ENCODE peak calls at places on chromosome 10, in ten cellular contexts. L is iPS DF 19.7; U is bronchial epithelial cell; D is nucleus accumbens; I is germinal center; Y is BJ; K is stimulated activated CD8-positive, alpha-beta memory T cell treated with anti-CD3 and anti-CD28 coated beads, Interleukin-15, amount 100 ng/mL, for 1 hour; W is activated T-cell treated with anti-CD3 and anti-CD28 coated beads for 4 hours; M is T-helper 2 cell; H is ureter. N is an unnamed sample.

GRCh38 chr10:55740110-55740509 is 620.9 kb downstream of the ZWINT start:
- DNase-seq in D (no peak), I (no peak), M (no peak), Y (no peak), L (no peak), H (no peak), W (no peak), K (no peak), U (no peak), N (no peak)

GRCh38 chr10:128263891-128264688 is 137.9 kb upstream of the MKI67 start:
- DNase-seq in H (peak; percentile 73), M (no peak), D (no peak), K (peak; percentile 20), U (peak; percentile 50), Y (no peak), W (peak; percentile 11), L (peak; percentile 25), I (peak; percentile 13), N (peak; percentile 75)

GRCh38 chr10:14259696-14260595 is 70.8 kb downstream of the FRMD4A start:
- DNase-seq in D (no peak), M (no peak), K (no peak), Y (peak; percentile 63), L (no peak), W (no peak), H (no peak), I (no peak), U (no peak), N (peak; percentile 96)

GRCh38 chr10:27537812-27538211 is 33.7 kb downstream of the RAB18 start:
- DNase-seq in W (no peak), Y (no peak), H (no peak), I (no peak), K (no peak), L (no peak), M (no peak), U (no peak), D (no peak), N (no peak)

GRCh38 chr10:28858641-28859040 is 181.3 kb downstream of the BAMBI start:
- DNase-seq in M (no peak), D (no peak), H (no peak), K (no peak), L (no peak), I (no peak), W (no peak), Y (no peak), U (no peak), N (no peak)

GRCh38 chr10:76080406-76080805 is 649.0 kb downstream of the LRMDA start:
- DNase-seq in K (no peak), W (no peak), Y (peak; percentile 65), I (no peak), M (no peak), D (no peak), L (no peak), H (no peak), U (peak; percentile 6), N (no peak)

GRCh38 chr10:91462423-91462822 is 52.3 kb downstream of the HECTD2 start:
- DNase-seq in W (no peak), U (no peak), I (no peak), Y (peak; percentile 4), D (no peak), K (no peak), H (no peak), L (no peak), M (no peak), N (no peak)

GRCh38 chr10:99612167-99612831 is 7.9 kb downstream of the SLC25A28 start:
- DNase-seq in M (peak; percentile 17), D (no peak), W (no peak), Y (no peak), K (no peak), L (no peak), U (peak; percentile 66), H (no peak), I (peak; percentile 73), N (peak; percentile 81)

GRCh38 chr10:70773965-70774809 is 11.0 kb downstream of the TBATA start:
- DNase-seq in U (no peak), H (peak; percentile 32), Y (no peak), I (no peak), K (no peak), W (no peak), D (no peak), L (no peak), M (no peak), N (no peak)

GRCh38 chr10:97520520-97520919 is 21.8 kb downstream of the UBTD1 start:
- DNase-seq in K (no peak), D (no peak), L (no peak), M (no peak), H (no peak), W (no peak), I (no peak), U (no peak), Y (no peak), N (no peak)

GRCh38 chr10:72784551-72785421 is 92.8 kb downstream of the MCU start:
- DNase-seq in M (no peak), L (peak; percentile 38), D (peak; percentile 3), I (no peak), W (no peak), U (peak; percentile 82), H (no peak), Y (peak; percentile 63), K (no peak), N (no peak)

GRCh38 chr10:11197266-11197712 is 179.6 kb downstream of the CELF2 start:
- DNase-seq in Y (no peak), I (peak; percentile 35), L (no peak), W (no peak), K (no peak), U (no peak), D (no peak), M (no peak), H (peak; percentile 57), N (no peak)

GRCh38 chr10:116671274-116671926 is 50.6 kb downstream of the PNLIPRP2 start:
- DNase-seq in D (no peak), W (no peak), Y (no peak), H (no peak), K (no peak), U (peak; percentile 52), L (no peak), I (no peak), M (no peak), N (no peak)

GRCh38 chr10:7666253-7667023 is at the start of gene ITIH5:
- DNase-seq in M (no peak), I (no peak), U (no peak), H (no peak), D (no peak), L (no peak), K (no peak), Y (no peak), W (no peak), N (no peak)

GRCh38 chr10:125708971-125709503 is 10.5 kb upstream of the EDRF1 start:
- DNase-seq in U (no peak), K (no peak), L (no peak), D (no peak), M (no peak), W (no peak), Y (no peak), I (no peak), H (no peak), N (no peak)

GRCh38 chr10:69629897-69630650 is at the start of gene FAM241B:
- DNase-seq in I (peak; percentile 77), M (peak; percentile 65), H (peak; percentile 80), K (peak; percentile 50), Y (no peak), L (no peak), U (peak; percentile 52), D (no peak), W (peak; percentile 52), N (peak; percentile 93)

GRCh38 chr10:76352300-76352699 is 920.9 kb downstream of the LRMDA start:
- DNase-seq in U (peak; percentile 97), H (no peak), M (no peak), W (no peak), Y (no peak), L (no peak), D (no peak), I (no peak), K (no peak), N (peak; percentile 79)

GRCh38 chr10:110610308-110610774 is 33.8 kb upstream of the RBM20 start:
- DNase-seq in U (peak; percentile 63), L (peak; percentile 81), W (peak; percentile 45), M (peak; percentile 26), D (no peak), I (peak; percentile 58), K (peak; percentile 17), Y (no peak), H (peak; percentile 55), N (peak; percentile 79)

GRCh38 chr10:10490187-10490980 is 527.3 kb upstream of the CELF2 start:
- DNase-seq in U (no peak), W (no peak), K (no peak), H (no peak), L (no peak), D (no peak), Y (no peak), M (no peak), I (no peak), N (no peak)

GRCh38 chr10:132710036-132710686 is 75.8 kb downstream of the NKX6-2 start:
- DNase-seq in Y (no peak), L (no peak), K (no peak), U (no peak), M (no peak), I (no peak), D (no peak), H (no peak), W (no peak), N (no peak)

GRCh38 chr10:57579926-57580325 is 687.8 kb downstream of the IPMK start:
- DNase-seq in I (no peak), Y (no peak), H (no peak), L (peak; percentile 60), W (no peak), M (no peak), U (peak; percentile 46), D (no peak), K (no peak), N (peak; percentile 66)

GRCh38 chr10:123379156-123379555 is 225.0 kb downstream of the BUB3 start:
- DNase-seq in D (no peak), K (no peak), W (no peak), U (no peak), I (no peak), M (no peak), L (no peak), H (no peak), Y (no peak), N (no peak)

GRCh38 chr10:23094786-23095403 is 484 bp upstream of the MSRB2 start:
- DNase-seq in I (no peak), U (peak; percentile 37), H (no peak), W (no peak), M (no peak), Y (no peak), K (no peak), D (no peak), L (no peak), N (no peak)

GRCh38 chr10:10824611-10825148 is 193.0 kb upstream of the CELF2 start:
- DNase-seq in K (no peak), U (no peak), L (no peak), H (no peak), D (no peak), Y (peak; percentile 87), M (no peak), W (no peak), I (no peak), N (no peak)

GRCh38 chr10:60175418-60175817 is 214.3 kb downstream of the ANK3 start:
- DNase-seq in M (no peak), U (no peak), W (no peak), I (no peak), H (no peak), D (no peak), K (no peak), L (no peak), Y (no peak), N (no peak)

GRCh38 chr10:30847199-30847598 is 184.5 kb downstream of the ZNF438 start:
- DNase-seq in U (no peak), D (no peak), K (no peak), I (no peak), Y (no peak), W (no peak), L (no peak), M (no peak), H (no peak), N (no peak)

GRCh38 chr10:129968937-129969527 is 5.0 kb upstream of the EBF3 start:
- DNase-seq in I (peak; percentile 65), L (no peak), U (no peak), M (no peak), Y (no peak), H (no peak), K (no peak), W (no peak), D (no peak), N (no peak)

GRCh38 chr10:16646474-16647059 is 124.9 kb upstream of the C1QL3 start:
- DNase-seq in W (no peak), M (no peak), K (no peak), L (no peak), U (peak; percentile 96), D (no peak), Y (no peak), H (no peak), I (no peak), N (no peak)